ENCODE peak calls at places on chromosome X, in nine cellular contexts. One of them, this sample, is unnamed.

GRCh38 chrX:115362334-115363095 is 73.0 kb downstream of the LUZP4 start:
- DNase-seq in activated CD8-positive, alpha-beta memory T cell treated with anti-CD3 and anti-CD28 coated beads for 48 hours: peak; percentile 0
- DNase-seq in NT2/D1: no peak
- DNase-seq in GM06990: no peak
- DNase-seq in stimulated activated CD4-positive, alpha-beta T cell treated with anti-CD3 and anti-CD28 coated beads, Interleukin-15, amount 100 ng/mL, for 1 hour: no peak
- DNase-seq in CD8-positive, alpha-beta T cell: no peak
- DNase-seq in lung: no peak
- DNase-seq in COR-L47: peak; percentile 10
- DNase-seq in stimulated activated CD8-positive, alpha-beta memory T cell treated with anti-CD3 and anti-CD28 coated beads, Interleukin-7, amount 100 ng/mL, for 24 hours: no peak
- DNase-seq in this sample: no peak

GRCh38 chrX:73826996-73827395 is 264.0 kb downstream of the CHIC1 start:
- DNase-seq in activated CD8-positive, alpha-beta memory T cell treated with anti-CD3 and anti-CD28 coated beads for 48 hours: no peak
- DNase-seq in NT2/D1: no peak
- DNase-seq in GM06990: no peak
- DNase-seq in stimulated activated CD4-positive, alpha-beta T cell treated with anti-CD3 and anti-CD28 coated beads, Interleukin-15, amount 100 ng/mL, for 1 hour: no peak
- DNase-seq in CD8-positive, alpha-beta T cell: no peak
- DNase-seq in lung: no peak
- DNase-seq in COR-L47: no peak
- DNase-seq in stimulated activated CD8-positive, alpha-beta memory T cell treated with anti-CD3 and anti-CD28 coated beads, Interleukin-7, amount 100 ng/mL, for 24 hours: no peak
- DNase-seq in this sample: no peak

GRCh38 chrX:149453030-149453429 is 52.1 kb downstream of the IDS start:
- DNase-seq in activated CD8-positive, alpha-beta memory T cell treated with anti-CD3 and anti-CD28 coated beads for 48 hours: no peak
- DNase-seq in NT2/D1: no peak
- DNase-seq in GM06990: no peak
- DNase-seq in stimulated activated CD4-positive, alpha-beta T cell treated with anti-CD3 and anti-CD28 coated beads, Interleukin-15, amount 100 ng/mL, for 1 hour: no peak
- DNase-seq in CD8-positive, alpha-beta T cell: no peak
- DNase-seq in lung: no peak
- DNase-seq in COR-L47: no peak
- DNase-seq in stimulated activated CD8-positive, alpha-beta memory T cell treated with anti-CD3 and anti-CD28 coated beads, Interleukin-7, amount 100 ng/mL, for 24 hours: no peak
- DNase-seq in this sample: no peak

GRCh38 chrX:153381684-153382532 is 19.2 kb downstream of the PNMA6E start:
- DNase-seq in activated CD8-positive, alpha-beta memory T cell treated with anti-CD3 and anti-CD28 coated beads for 48 hours: no peak
- DNase-seq in NT2/D1: no peak
- DNase-seq in GM06990: no peak
- DNase-seq in stimulated activated CD4-positive, alpha-beta T cell treated with anti-CD3 and anti-CD28 coated beads, Interleukin-15, amount 100 ng/mL, for 1 hour: no peak
- DNase-seq in CD8-positive, alpha-beta T cell: no peak
- DNase-seq in lung: no peak
- DNase-seq in COR-L47: peak; percentile 61
- DNase-seq in stimulated activated CD8-positive, alpha-beta memory T cell treated with anti-CD3 and anti-CD28 coated beads, Interleukin-7, amount 100 ng/mL, for 24 hours: no peak
- DNase-seq in this sample: no peak

GRCh38 chrX:70908541-70908940 is at the start of gene TEX11:
- DNase-seq in activated CD8-positive, alpha-beta memory T cell treated with anti-CD3 and anti-CD28 coated beads for 48 hours: no peak
- DNase-seq in NT2/D1: no peak
- DNase-seq in GM06990: no peak
- DNase-seq in stimulated activated CD4-positive, alpha-beta T cell treated with anti-CD3 and anti-CD28 coated beads, Interleukin-15, amount 100 ng/mL, for 1 hour: no peak
- DNase-seq in CD8-positive, alpha-beta T cell: no peak
- DNase-seq in lung: no peak
- DNase-seq in COR-L47: no peak
- DNase-seq in stimulated activated CD8-positive, alpha-beta memory T cell treated with anti-CD3 and anti-CD28 coated beads, Interleukin-7, amount 100 ng/mL, for 24 hours: no peak
- DNase-seq in this sample: no peak

GRCh38 chrX:56757327-56757726 is 28.3 kb downstream of the NBDY start:
- DNase-seq in activated CD8-positive, alpha-beta memory T cell treated with anti-CD3 and anti-CD28 coated beads for 48 hours: no peak
- DNase-seq in NT2/D1: no peak
- DNase-seq in GM06990: no peak
- DNase-seq in stimulated activated CD4-positive, alpha-beta T cell treated with anti-CD3 and anti-CD28 coated beads, Interleukin-15, amount 100 ng/mL, for 1 hour: no peak
- DNase-seq in CD8-positive, alpha-beta T cell: no peak
- DNase-seq in lung: no peak
- DNase-seq in COR-L47: no peak
- DNase-seq in stimulated activated CD8-positive, alpha-beta memory T cell treated with anti-CD3 and anti-CD28 coated beads, Interleukin-7, amount 100 ng/mL, for 24 hours: no peak
- DNase-seq in this sample: no peak

GRCh38 chrX:139815771-139816170 is 107.8 kb upstream of the MCF2 start:
- DNase-seq in activated CD8-positive, alpha-beta memory T cell treated with anti-CD3 and anti-CD28 coated beads for 48 hours: no peak
- DNase-seq in NT2/D1: no peak
- DNase-seq in GM06990: no peak
- DNase-seq in stimulated activated CD4-positive, alpha-beta T cell treated with anti-CD3 and anti-CD28 coated beads, Interleukin-15, amount 100 ng/mL, for 1 hour: no peak
- DNase-seq in CD8-positive, alpha-beta T cell: no peak
- DNase-seq in lung: no peak
- DNase-seq in COR-L47: no peak
- DNase-seq in stimulated activated CD8-positive, alpha-beta memory T cell treated with anti-CD3 and anti-CD28 coated beads, Interleukin-7, amount 100 ng/mL, for 24 hours: no peak
- DNase-seq in this sample: no peak

GRCh38 chrX:24294619-24295018 is 19.2 kb downstream of the SUPT20HL2 start:
- DNase-seq in activated CD8-positive, alpha-beta memory T cell treated with anti-CD3 and anti-CD28 coated beads for 48 hours: no peak
- DNase-seq in NT2/D1: no peak
- DNase-seq in GM06990: no peak
- DNase-seq in stimulated activated CD4-positive, alpha-beta T cell treated with anti-CD3 and anti-CD28 coated beads, Interleukin-15, amount 100 ng/mL, for 1 hour: no peak
- DNase-seq in CD8-positive, alpha-beta T cell: no peak
- DNase-seq in lung: no peak
- DNase-seq in COR-L47: no peak
- DNase-seq in stimulated activated CD8-positive, alpha-beta memory T cell treated with anti-CD3 and anti-CD28 coated beads, Interleukin-7, amount 100 ng/mL, for 24 hours: no peak
- DNase-seq in this sample: no peak

GRCh38 chrX:65587616-65588526 is 53.3 kb upstream of the LAS1L start:
- DNase-seq in activated CD8-positive, alpha-beta memory T cell treated with anti-CD3 and anti-CD28 coated beads for 48 hours: no peak
- DNase-seq in NT2/D1: no peak
- DNase-seq in GM06990: no peak
- DNase-seq in stimulated activated CD4-positive, alpha-beta T cell treated with anti-CD3 and anti-CD28 coated beads, Interleukin-15, amount 100 ng/mL, for 1 hour: no peak
- DNase-seq in CD8-positive, alpha-beta T cell: no peak
- DNase-seq in lung: peak; percentile 73
- DNase-seq in COR-L47: peak; percentile 31
- DNase-seq in stimulated activated CD8-positive, alpha-beta memory T cell treated with anti-CD3 and anti-CD28 coated beads, Interleukin-7, amount 100 ng/mL, for 24 hours: no peak
- DNase-seq in this sample: peak; percentile 88